ENCODE peak calls at places on chromosomes 1 and 21, in eight cellular contexts. M is BJ, S is heart right ventricle, W is pancreas, T is cardiac muscle cell, D is left lung, Z is brain microvascular endothelial cell, Q is AG09309. N is an unnamed sample.

GRCh38 chr1:111496398-111496797 is 7.0 kb downstream of the ADORA3 start:
- DNase-seq in Z (no peak), W (no peak), T (no peak), S (no peak), M (no peak), Q (no peak), D (no peak), N (no peak)

GRCh38 chr1:236757640-236758039 is 37.5 kb upstream of the MTR start:
- DNase-seq in D (no peak), S (no peak), Q (no peak), M (no peak), Z (no peak), T (no peak), W (no peak), N (no peak)

GRCh38 chr1:47708658-47709301 is 270.9 kb downstream of the FOXD2 start:
- DNase-seq in D (no peak), Z (peak), M (no peak), T (peak), Q (no peak), W (no peak), S (no peak), N (peak)

GRCh38 chr1:201732351-201732750 is 96.6 kb upstream of the IPO9 start:
- DNase-seq in M (no peak), T (peak), Z (peak), D (no peak), W (no peak), S (no peak), Q (no peak), N (no peak)

GRCh38 chr1:43206721-43207228 is 34.6 kb downstream of the CFAP57 start:
- DNase-seq in Z (peak), D (peak), W (no peak), S (peak), M (peak), T (peak), Q (peak), N (no peak)

GRCh38 chr1:97489834-97490233 is 431.0 kb downstream of the DPYD start:
- DNase-seq in M (no peak), Q (no peak), S (no peak), D (no peak), T (no peak), Z (peak), W (no peak), N (no peak)

GRCh38 chr1:100076744-100077143 is 56.0 kb downstream of the SASS6 start:
- DNase-seq in D (no peak), M (no peak), Z (no peak), T (no peak), Q (no peak), W (no peak), S (no peak), N (no peak)

GRCh38 chr21:36584980-36585940 is 105.3 kb upstream of the CLDN14 start:
- DNase-seq in M (no peak), T (no peak), D (no peak), W (no peak), S (no peak), Z (no peak), Q (no peak), N (no peak)

GRCh38 chr1:191025896-191026642 is 548.4 kb upstream of the BRINP3 start:
- DNase-seq in D (no peak), W (no peak), Z (no peak), T (no peak), S (no peak), Q (no peak), M (no peak), N (no peak)
- TF ChIP-seq CTCF in D (no peak), W (no peak), Z (no peak), T (no peak), S (no peak), Q (no peak), M (no peak), N (no peak)

DNA sequence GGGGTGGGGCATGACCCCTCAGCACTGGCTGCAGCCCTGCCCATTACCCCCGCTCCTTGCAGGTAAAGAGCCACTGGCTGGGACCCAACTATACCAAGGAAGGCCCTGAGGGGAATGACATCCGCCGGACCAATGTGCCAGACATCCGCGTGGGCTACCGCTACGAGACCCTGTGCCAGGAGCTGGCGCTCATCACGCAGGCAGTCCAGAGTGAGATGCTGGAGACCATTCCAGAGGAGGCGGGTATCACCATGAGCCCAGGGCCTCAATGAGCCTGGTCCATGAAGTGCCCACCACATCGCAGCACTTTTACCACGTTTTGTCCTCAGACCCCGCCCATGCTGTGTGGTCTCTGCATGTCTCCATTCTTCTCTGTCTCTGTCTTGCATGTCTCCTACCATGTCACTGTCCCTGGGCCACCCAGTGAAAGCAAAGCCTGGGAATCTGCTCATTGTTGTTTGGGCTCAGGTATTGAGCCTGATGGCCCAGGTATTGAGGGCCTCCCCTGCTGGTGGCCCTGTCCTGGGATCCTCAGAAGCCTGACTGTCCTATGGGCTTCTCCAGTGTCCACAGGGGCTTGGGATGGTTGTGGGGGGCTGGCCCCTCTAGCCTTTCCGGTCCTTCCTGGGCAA is 11.4 kb downstream of the AMPD2 start:
- DNase-seq in S (no peak), Z (no peak), D (no peak), Q (no peak), T (no peak), M (no peak), W (peak), N (no peak)
- TF ChIP-seq CTCF in S (no peak), Z (no peak), D (no peak), Q (no peak), T (no peak), M (no peak), W (no peak), N (no peak)

DNA sequence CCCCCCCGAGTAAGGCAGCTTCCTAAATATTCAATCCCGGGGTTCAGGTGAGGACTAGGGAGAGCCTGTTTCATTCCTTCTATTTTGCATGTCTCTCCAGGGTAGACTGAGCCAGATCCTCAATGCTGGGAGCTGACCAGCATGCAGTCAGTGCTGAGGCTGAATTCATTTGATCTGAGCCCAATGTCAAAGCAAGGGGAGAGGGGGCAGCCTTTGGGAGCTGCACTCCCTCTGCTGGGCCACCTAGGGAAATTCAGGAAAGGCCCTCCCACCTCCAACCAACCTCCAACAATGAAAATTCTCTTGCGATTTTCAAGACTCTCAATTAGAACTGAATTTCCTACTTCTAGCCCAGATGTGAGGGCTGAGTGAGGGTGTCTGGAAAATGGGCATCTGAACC is 371.2 kb downstream of the NPHP4 start:
- DNase-seq in Z (no peak), W (peak), M (no peak), D (no peak), T (peak), Q (no peak), S (no peak), N (peak)
- TF ChIP-seq CTCF in Z (no peak), W (peak), M (no peak), D (no peak), T (no peak), Q (no peak), S (peak), N (peak)

DNA sequence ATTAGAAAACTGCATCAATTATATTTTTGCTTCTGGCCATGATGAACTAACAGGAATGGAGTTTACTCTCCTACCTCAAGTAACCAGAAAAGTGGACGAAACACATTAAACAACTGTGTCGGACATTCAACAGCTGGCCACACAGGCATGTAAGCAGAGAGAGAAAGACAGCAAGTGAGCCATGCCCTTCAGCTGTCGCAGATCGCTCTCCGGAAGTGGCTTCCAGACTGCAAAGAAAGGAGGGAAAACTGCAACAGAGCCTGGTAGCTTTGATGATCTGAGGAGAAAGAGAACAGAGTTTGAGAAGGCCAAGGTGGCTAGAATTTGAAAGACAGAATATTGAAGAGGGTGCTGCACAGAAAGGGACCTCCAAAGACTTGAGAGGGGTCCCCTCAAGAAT is 557.2 kb downstream of the MATN1 start:
- DNase-seq in M (no peak), T (peak), Q (no peak), W (no peak), Z (no peak), D (no peak), S (no peak), N (no peak)
- TF ChIP-seq CTCF in M (no peak), T (no peak), Q (no peak), W (no peak), Z (no peak), D (no peak), S (no peak), N (no peak)

GRCh38 chr1:41754540-41754939 is 164.2 kb downstream of the HIVEP3 start:
- DNase-seq in Z (no peak), D (no peak), S (no peak), M (no peak), W (no peak), T (no peak), Q (no peak), N (no peak)
- TF ChIP-seq CTCF in Z (peak), D (no peak), S (no peak), M (no peak), W (no peak), T (peak), Q (no peak), N (no peak)

GRCh38 chr1:22503721-22504410 is 52.2 kb downstream of the ZBTB40 start:
- DNase-seq in M (peak), Q (peak), Z (no peak), S (no peak), D (no peak), T (no peak), W (no peak), N (no peak)

GRCh38 chr1:22502167-22502566 is 50.5 kb downstream of the ZBTB40 start:
- DNase-seq in Q (no peak), D (no peak), T (no peak), S (no peak), M (no peak), W (no peak), Z (no peak), N (no peak)

GRCh38 chr1:22500476-22500875 is 48.8 kb downstream of the ZBTB40 start:
- DNase-seq in Q (no peak), D (peak), S (peak), T (peak), Z (peak), W (peak), M (peak), N (peak)

GRCh38 chr1:22496536-22497160 is 45.0 kb downstream of the ZBTB40 start:
- DNase-seq in D (no peak), M (no peak), W (no peak), Q (no peak), T (no peak), Z (no peak), S (no peak), N (no peak)

GRCh38 chr1:22500058-22500457 is 48.4 kb downstream of the ZBTB40 start:
- DNase-seq in M (no peak), Z (no peak), T (no peak), S (no peak), Q (no peak), W (no peak), D (no peak), N (no peak)
- TF ChIP-seq CTCF in M (no peak), Z (no peak), T (no peak), S (no peak), Q (no peak), W (no peak), D (no peak), N (peak)

DNA sequence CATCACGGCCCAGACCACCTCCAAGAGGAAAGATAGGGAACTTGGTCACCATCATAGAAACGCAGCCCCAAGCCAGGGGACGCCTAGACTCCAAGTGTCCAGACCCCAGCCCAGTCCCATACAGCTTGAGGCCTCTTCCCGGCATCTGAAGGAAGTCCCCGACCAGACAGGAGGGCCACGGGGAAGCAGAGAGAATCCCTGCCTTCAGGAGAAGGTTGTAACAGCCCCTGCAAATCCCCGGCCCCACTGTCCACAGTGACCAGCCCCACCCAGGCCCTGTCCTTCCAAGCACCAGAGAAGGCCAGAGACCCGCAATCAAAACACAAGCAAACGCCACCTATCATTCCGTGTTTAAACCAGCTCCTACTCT is 1.7 kb downstream of the SLC19A1 start:
- DNase-seq in Q (no peak), W (no peak), M (no peak), T (no peak), S (no peak), D (no peak), Z (no peak), N (no peak)
- TF ChIP-seq CTCF in Q (no peak), W (no peak), M (no peak), T (no peak), S (no peak), D (no peak), Z (no peak), N (no peak)

GRCh38 chr1:145773423-145773822 is 50.5 kb downstream of the RNF115 start:
- DNase-seq in D (no peak), Q (no peak), T (no peak), M (no peak), S (no peak), Z (no peak), W (no peak), N (no peak)
- TF ChIP-seq CTCF in D (no peak), Q (no peak), T (no peak), M (no peak), S (no peak), Z (no peak), W (no peak), N (no peak)